ENCODE peak calls at places on chromosomes 7 and 10, in four cellular contexts. K is tibial nerve, P is psoas muscle, F is left ventricle myocardium inferior. M is an unnamed sample.

GRCh38 chr7:46507601-46508000 is 586.5 kb upstream of the IGFBP3 start:
- DNase-seq in P (no peak), F (no peak), K (no peak), M (no peak)

GRCh38 chr10:116909307-116909706 is 60.0 kb downstream of the ENO4 start:
- DNase-seq in K (no peak), F (no peak), P (no peak), M (no peak)

GRCh38 chr10:785539-786214 is 96.2 kb upstream of the DIP2C start:
- DNase-seq in F (no peak), K (no peak), P (peak), M (no peak)

GRCh38 chr7:149310113-149310836 is 48.3 kb downstream of the ZNF783 start:
- DNase-seq in K (no peak), F (no peak), P (no peak), M (no peak)

GRCh38 chr7:81064446-81064845 is 145.6 kb upstream of the SEMA3C start:
- DNase-seq in K (no peak), F (no peak), P (no peak), M (peak)

GRCh38 chr7:140638311-140638791 is 2.3 kb downstream of the DENND2A start:
- DNase-seq in P (peak), K (no peak), F (no peak), M (no peak)

GRCh38 chr10:43843331-43844101 is 194.8 kb upstream of the ZNF32 start:
- DNase-seq in F (peak), P (peak), K (peak), M (no peak)

GRCh38 chr7:79137942-79138341 is 315.5 kb downstream of the MAGI2 start:
- DNase-seq in P (no peak), F (no peak), K (no peak), M (no peak)

GRCh38 chr7:132882714-132883428 is 199.0 kb downstream of the CHCHD3 start:
- DNase-seq in F (no peak), P (no peak), K (no peak), M (no peak)

GRCh38 chr10:1465421-1465902 is 271.9 kb downstream of the ADARB2 start:
- DNase-seq in F (no peak), P (no peak), K (no peak), M (no peak)

GRCh38 chr10:131223422-131223821 is 88.1 kb downstream of the TCERG1L start:
- DNase-seq in F (no peak), P (no peak), K (no peak), M (no peak)

GRCh38 chr7:150909192-150909591 is 56.9 kb downstream of the AOC1 start:
- DNase-seq in P (no peak), K (no peak), F (no peak), M (no peak)

GRCh38 chr7:142932386-142933091 is 1.0 kb downstream of the TRPV5 start:
- DNase-seq in P (no peak), K (no peak), F (no peak), M (no peak)

GRCh38 chr7:150586068-150586777 is 19.0 kb downstream of the GIMAP4 start:
- DNase-seq in F (no peak), P (no peak), K (no peak), M (no peak)

GRCh38 chr10:73653701-73654100 is 2.1 kb downstream of the SYNPO2L start:
- DNase-seq in K (no peak), F (no peak), P (peak), M (no peak)

GRCh38 chr10:71888623-71889387 is 37.8 kb upstream of the PSAP start:
- DNase-seq in P (peak), K (peak), F (peak), M (peak)

GRCh38 chr10:13184726-13185514 is 23.6 kb downstream of the MCM10 start:
- DNase-seq in K (no peak), P (peak), F (no peak), M (no peak)

GRCh38 chr10:71522438-71523144 is 125.9 kb downstream of the CDH23 start:
- DNase-seq in K (no peak), P (no peak), F (no peak), M (no peak)

GRCh38 chr10:88994034-88994433 is 3.4 kb downstream of the FAS start:
- DNase-seq in P (no peak), F (no peak), K (no peak), M (no peak)

GRCh38 chr10:36236931-36237330 is 594.8 kb upstream of the FZD8 start:
- DNase-seq in K (no peak), F (no peak), P (no peak), M (no peak)

GRCh38 chr7:64876792-64877713 is 26.0 kb upstream of the ZNF273 start:
- DNase-seq in F (peak), P (peak), K (peak), M (peak)

GRCh38 chr10:105952153-105952552 is 1212.4 kb downstream of the SORCS1 start:
- DNase-seq in F (no peak), P (no peak), K (no peak), M (no peak)

GRCh38 chr10:22253578-22253882 is 35.7 kb upstream of the EBLN1 start:
- DNase-seq in F (peak), P (peak), K (peak), M (peak)

GRCh38 chr7:116577320-116577871 is 52.6 kb downstream of the CAV1 start:
- DNase-seq in F (no peak), P (no peak), K (no peak), M (no peak)

GRCh38 chr7:96499532-96499931 is 177.6 kb upstream of the SLC25A13 start:
- DNase-seq in K (no peak), F (no peak), P (no peak), M (no peak)

GRCh38 chr7:45223078-45223477 is 65.5 kb downstream of the RAMP3 start:
- DNase-seq in P (no peak), K (no peak), F (no peak), M (no peak)

GRCh38 chr10:90862908-90863514 is 5.2 kb upstream of the HTR7 start:
- DNase-seq in K (no peak), P (no peak), F (no peak), M (no peak)

GRCh38 chr10:119441921-119442757 is 100.4 kb downstream of the RGS10 start:
- DNase-seq in P (no peak), K (no peak), F (no peak), M (no peak)

GRCh38 chr7:51011710-51012350 is 229.1 kb upstream of the GRB10 start:
- DNase-seq in F (no peak), K (no peak), P (no peak), M (no peak)

GRCh38 chr7:21253740-21254687 is 173.9 kb upstream of the SP4 start:
- DNase-seq in P (no peak), F (no peak), K (peak), M (peak)

GRCh38 chr7:133207687-133208086 is 45.2 kb upstream of the EXOC4 start:
- DNase-seq in K (no peak), F (no peak), P (no peak), M (no peak)

GRCh38 chr7:8719102-8719501 is 285.7 kb downstream of the NXPH1 start:
- DNase-seq in P (no peak), K (no peak), F (no peak), M (no peak)

GRCh38 chr10:52637592-52637991 is 135.0 kb downstream of the MBL2 start:
- DNase-seq in F (no peak), P (no peak), K (no peak), M (no peak)

GRCh38 chr10:116787018-116787674 is 44.8 kb upstream of the HSPA12A start:
- DNase-seq in F (no peak), K (no peak), P (no peak), M (no peak)

DNA sequence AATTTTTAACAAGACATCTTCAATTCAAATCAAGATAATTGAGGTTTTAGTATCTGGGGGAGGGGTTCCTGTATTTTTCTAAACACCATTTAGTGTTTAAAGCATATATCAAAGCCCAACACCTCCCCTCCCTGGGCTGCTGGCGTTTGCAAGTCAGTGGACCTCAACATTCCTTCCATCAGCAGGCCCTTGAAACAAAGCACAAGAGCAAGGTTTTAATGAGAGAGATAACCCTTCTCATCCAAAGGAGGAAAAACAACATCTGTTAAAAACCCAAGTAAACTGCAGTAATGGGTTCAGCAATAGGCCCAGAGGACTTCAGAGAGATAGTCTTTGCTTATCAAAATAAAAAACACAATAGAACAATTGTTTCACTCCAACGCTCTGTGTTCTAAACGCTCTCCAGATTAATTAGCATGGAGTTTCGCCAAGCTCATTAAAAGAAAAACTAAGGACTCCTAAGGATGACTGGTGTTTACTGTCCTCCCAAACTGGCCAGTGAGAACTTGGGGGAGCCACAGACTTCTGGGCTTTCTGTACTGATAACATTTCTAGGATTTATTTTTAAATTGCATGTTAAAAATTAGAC is 2.5 kb downstream of the JCAD start:
- DNase-seq in F (no peak), K (no peak), P (no peak), M (no peak)
- H3K27ac ChIP-seq in F (peak), K (peak), P (peak), M (peak)

GRCh38 chr7:100428967-100429636 is 529 bp upstream of the MEPCE start:
- DNase-seq in P (peak), F (peak), K (peak), M (peak)

GRCh38 chr7:100429637-100430449 is at the start of gene MEPCE:
- DNase-seq in P (peak), F (peak), K (peak), M (peak)

GRCh38 chr7:100426516-100426915 is 2.0 kb downstream of the ZCWPW1 start:
- DNase-seq in K (no peak), F (no peak), P (no peak), M (no peak)

GRCh38 chr7:100428199-100428966 is at the start of gene ZCWPW1:
- DNase-seq in F (peak), K (peak), P (peak), M (peak)

DNA sequence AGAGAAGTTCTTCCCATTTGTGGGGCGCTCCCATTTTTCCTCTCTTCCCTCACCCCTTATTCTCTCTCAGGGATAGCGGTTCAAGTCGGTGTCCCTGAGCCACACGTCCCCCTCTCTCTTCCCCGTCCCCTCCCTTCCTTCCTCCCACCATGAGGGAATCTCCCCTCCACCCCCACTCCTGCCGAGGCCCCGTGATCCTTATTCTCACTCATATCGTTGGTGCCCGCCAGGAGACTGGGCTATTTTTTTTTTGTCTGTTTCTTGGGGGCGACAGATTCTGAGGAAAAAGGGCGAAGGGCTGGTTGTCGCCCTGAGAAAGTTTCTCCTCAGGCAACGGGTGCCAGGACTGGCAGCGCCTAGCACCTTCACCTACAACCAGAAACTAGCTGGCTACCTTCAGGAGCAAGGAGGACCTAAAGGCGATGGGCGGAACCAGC is 723 bp downstream of the ZCWPW1 start:
- DNase-seq in F (no peak), K (no peak), P (peak), M (no peak)
- H3K4me3 ChIP-seq in F (peak), K (peak), P (peak), M (peak)

DNA sequence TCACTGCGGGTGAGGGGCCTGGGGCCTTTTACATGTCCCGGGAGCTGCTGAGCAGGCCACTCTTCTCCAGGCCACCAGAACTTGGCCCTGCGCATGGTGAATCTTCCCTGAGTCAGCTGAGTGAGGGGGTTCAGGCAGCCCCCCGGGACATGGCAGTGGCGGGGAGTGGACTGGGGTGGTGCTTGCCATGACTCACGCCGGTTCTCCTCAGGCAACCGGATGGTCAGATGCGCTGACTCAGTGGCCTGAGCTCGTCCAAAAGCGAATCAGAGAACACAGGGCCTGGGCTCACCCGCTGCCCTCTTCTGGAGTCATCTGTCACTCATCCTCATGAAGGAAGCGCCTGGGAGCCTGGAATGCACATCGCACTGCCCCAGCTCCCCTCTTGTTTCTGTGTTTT is 33.5 kb downstream of the HTRA1 start:
- DNase-seq in K (peak), F (no peak), P (peak), M (no peak)
- H3K27ac ChIP-seq in K (peak), F (peak), P (no peak), M (peak)

DNA sequence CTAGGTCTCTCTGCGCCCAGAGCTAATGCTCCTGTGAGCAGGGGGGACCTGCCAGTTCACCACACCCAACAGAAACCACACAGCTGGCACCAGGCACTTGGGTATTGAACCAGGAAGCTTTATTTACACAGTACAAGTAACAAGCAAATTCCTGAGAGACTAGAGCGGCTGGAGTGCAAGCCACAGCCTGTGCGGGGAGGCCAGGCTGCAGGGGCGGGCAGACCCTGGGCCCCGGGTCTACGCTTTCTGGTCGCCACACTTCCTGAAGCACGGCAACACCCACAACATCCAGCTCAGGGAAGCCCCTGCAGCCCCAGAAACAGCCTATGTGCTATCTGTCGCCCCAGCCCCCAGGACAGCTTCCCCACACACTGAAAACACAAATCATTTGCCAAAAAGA is 125.0 kb downstream of the FAM53B start:
- DNase-seq in F (no peak), K (no peak), P (no peak), M (no peak)
- H3K4me3 ChIP-seq in F (no peak), K (no peak), P (no peak), M (no peak)

M was measured in testis.